ENCODE peak calls at places on chromosome 14, in ten cellular contexts. T is neural crest cell, K is astrocyte, A is heart right ventricle, S is HepG2, E is cardiac fibroblast, L is Caco-2, I is GM13977, P is B cell, Y is GM06990. N is an unnamed sample.

GRCh38 chr14:20757963-20758362 is 10.2 kb upstream of the EDDM3B start:
- DNase-seq in T (no peak), K (no peak), A (peak; percentile 34), S (no peak), E (no peak), L (peak; percentile 18), I (peak; percentile 25), P (peak; percentile 27), Y (no peak), N (no peak)

GRCh38 chr14:64038857-64039542 is 186.2 kb downstream of the SYNE2 start:
- DNase-seq in T (no peak), K (no peak), A (no peak), S (no peak), E (peak; percentile 28), L (no peak), I (no peak), P (no peak), Y (no peak), N (no peak)

GRCh38 chr14:99846808-99847207 is 53.6 kb downstream of the EML1 start:
- DNase-seq in T (no peak), K (no peak), A (no peak), S (no peak), E (no peak), L (no peak), I (no peak), P (no peak), Y (no peak), N (no peak)

GRCh38 chr14:92704036-92704804 is 44.2 kb downstream of the LGMN start:
- DNase-seq in T (no peak), K (no peak), A (no peak), S (no peak), E (no peak), L (no peak), I (peak; percentile 74), P (peak; percentile 68), Y (peak; percentile 83), N (no peak)

GRCh38 chr14:105313381-105314286 is 914 bp upstream of the PACS2 start:
- DNase-seq in T (peak; percentile 35), K (no peak), A (no peak), S (no peak), E (no peak), L (peak; percentile 46), I (no peak), P (peak; percentile 68), Y (no peak), N (no peak)

GRCh38 chr14:91904956-91905645 is 37.8 kb upstream of the TC2N start:
- DNase-seq in T (no peak), K (no peak), A (no peak), S (no peak), E (no peak), L (no peak), I (no peak), P (no peak), Y (no peak), N (no peak)

GRCh38 chr14:99426796-99427346 is 53.8 kb downstream of the SETD3 start:
- DNase-seq in T (no peak), K (no peak), A (no peak), S (no peak), E (no peak), L (no peak), I (no peak), P (no peak), Y (no peak), N (no peak)

GRCh38 chr14:58805057-58805456 is 167.3 kb downstream of the DACT1 start:
- DNase-seq in T (no peak), K (peak; percentile 82), A (no peak), S (no peak), E (peak; percentile 55), L (no peak), I (no peak), P (no peak), Y (no peak), N (no peak)

GRCh38 chr14:73949752-73950734 is at the start of the genes COQ6 and FAM161B:
- DNase-seq in T (peak; percentile 81), K (peak; percentile 94), A (peak; percentile 96), S (peak; percentile 95), E (peak; percentile 97), L (peak; percentile 96), I (peak; percentile 90), P (peak; percentile 83), Y (peak; percentile 93), N (peak; percentile 76)
- TF ChIP-seq CTCF in T (peak; percentile 18), K (no peak), A (no peak), S (peak; percentile 55), E (no peak), L (peak; percentile 13), I (peak; percentile 41), P (peak; percentile 11), Y (peak; percentile 31), N (no peak)

GRCh38 chr14:31326111-31326510 is 94.2 kb downstream of the HEATR5A start:
- DNase-seq in T (no peak), K (peak; percentile 4), A (no peak), S (peak; percentile 26), E (peak; percentile 30), L (no peak), I (no peak), P (no peak), Y (no peak), N (no peak)
- TF ChIP-seq CTCF in T (no peak), K (no peak), A (no peak), S (peak; percentile 59), E (no peak), L (no peak), I (no peak), P (no peak), Y (no peak), N (no peak)

GRCh38 chr14:22549304-22549962 is 39.6 kb downstream of the DAD1 start:
- DNase-seq in T (no peak), K (no peak), A (no peak), S (no peak), E (no peak), L (no peak), I (no peak), P (no peak), Y (no peak), N (no peak)

GRCh38 chr14:22547309-22547947 is 41.6 kb downstream of the DAD1 start:
- DNase-seq in T (no peak), K (no peak), A (peak; percentile 54), S (no peak), E (no peak), L (no peak), I (no peak), P (no peak), Y (no peak), N (no peak)

GRCh38 chr14:22546722-22547071 is 42.3 kb downstream of the DAD1 start:
- DNase-seq in T (no peak), K (no peak), A (no peak), S (no peak), E (no peak), L (no peak), I (no peak), P (no peak), Y (no peak), N (no peak)

GRCh38 chr14:22549981-22550670 is 38.9 kb downstream of the DAD1 start:
- DNase-seq in T (no peak), K (peak; percentile 74), A (no peak), S (no peak), E (peak; percentile 42), L (no peak), I (peak; percentile 58), P (no peak), Y (peak; percentile 80), N (no peak)

DNA sequence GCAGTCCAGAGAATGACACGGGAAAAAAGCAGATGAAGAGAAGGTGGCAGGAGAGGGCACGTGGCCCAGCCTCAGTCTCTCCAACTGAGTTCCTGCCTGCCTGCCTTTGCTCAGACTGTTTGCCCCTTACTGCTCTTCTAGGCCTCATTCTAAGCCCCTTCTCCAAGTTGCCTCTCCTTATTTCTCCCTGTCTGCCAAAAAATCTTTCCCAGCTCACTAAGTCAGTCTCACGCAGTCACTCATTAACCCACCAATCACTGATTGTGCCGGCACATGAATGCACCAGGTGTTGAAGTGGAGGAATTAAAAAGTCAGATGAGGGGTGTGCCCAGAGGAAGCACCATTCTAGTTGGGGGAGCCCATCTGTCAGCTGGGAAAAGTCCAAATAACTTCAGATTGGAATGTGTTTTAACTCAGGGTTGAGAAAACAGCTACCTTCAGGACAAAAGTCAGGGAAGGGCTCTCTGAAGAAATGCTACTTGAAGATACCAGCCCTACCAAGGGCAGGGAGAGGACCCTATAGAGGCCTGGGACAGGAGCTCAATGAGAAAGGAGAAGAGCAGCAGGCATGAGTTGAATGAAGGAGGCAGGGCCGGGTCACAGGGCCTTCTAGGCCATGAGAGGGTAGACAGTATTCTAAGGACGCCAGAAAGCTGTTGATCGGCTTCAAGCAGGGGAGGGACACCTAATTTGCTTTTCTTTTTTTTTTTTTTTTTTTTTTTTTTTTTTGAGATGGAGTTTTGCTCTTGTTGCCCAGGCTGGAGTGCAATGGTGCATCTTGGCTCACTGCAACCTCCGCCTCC is 40.9 kb downstream of the DAD1 start:
- DNase-seq in T (no peak), K (no peak), A (no peak), S (no peak), E (no peak), L (peak; percentile 56), I (no peak), P (no peak), Y (no peak), N (no peak)
- TF ChIP-seq CTCF in T (no peak), K (no peak), A (no peak), S (no peak), E (no peak), L (no peak), I (no peak), P (no peak), Y (no peak), N (no peak)

GRCh38 chr14:67941456-67942018 is 122.0 kb downstream of the RAD51B start:
- DNase-seq in T (peak; percentile 2), K (peak; percentile 33), A (peak; percentile 8), S (peak; percentile 26), E (peak; percentile 62), L (no peak), I (no peak), P (no peak), Y (no peak), N (no peak)

GRCh38 chr14:67940476-67940875 is 120.9 kb downstream of the RAD51B start:
- DNase-seq in T (no peak), K (peak; percentile 8), A (no peak), S (peak; percentile 27), E (peak; percentile 90), L (peak; percentile 10), I (no peak), P (no peak), Y (no peak), N (no peak)

GRCh38 chr14:67942311-67942710 is 122.7 kb downstream of the RAD51B start:
- DNase-seq in T (no peak), K (no peak), A (no peak), S (no peak), E (peak; percentile 71), L (no peak), I (no peak), P (no peak), Y (no peak), N (no peak)

GRCh38 chr14:67938046-67938445 is 118.5 kb downstream of the RAD51B start:
- DNase-seq in T (no peak), K (no peak), A (no peak), S (no peak), E (no peak), L (no peak), I (no peak), P (no peak), Y (no peak), N (no peak)

DNA sequence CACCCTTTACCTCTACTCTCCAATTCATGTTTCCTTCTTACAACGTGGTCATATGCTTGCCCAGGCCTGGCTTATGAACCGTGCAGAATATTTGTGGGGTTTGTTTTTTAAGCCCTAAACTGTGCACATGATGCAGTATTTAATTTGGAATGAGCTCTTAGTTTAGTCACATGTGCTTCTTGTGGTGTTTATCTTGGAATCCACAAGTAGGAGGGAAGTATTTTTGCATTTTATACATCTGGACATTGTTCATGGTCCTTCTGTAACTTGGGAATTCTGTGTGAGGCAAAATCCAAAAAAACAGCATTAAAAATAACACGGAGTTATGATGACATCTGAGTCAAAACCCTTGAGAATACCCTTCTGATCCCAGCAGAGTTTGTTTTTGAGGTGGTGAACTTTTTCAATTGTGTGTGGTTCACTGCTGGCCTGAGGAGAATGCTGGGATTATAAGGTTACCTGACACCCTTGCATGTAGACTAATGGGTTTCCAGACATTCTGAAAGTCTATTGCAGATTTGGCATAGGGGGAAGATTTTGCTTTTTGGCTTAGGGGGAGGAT is 121.4 kb downstream of the RAD51B start:
- DNase-seq in T (no peak), K (peak; percentile 94), A (peak; percentile 13), S (no peak), E (peak; percentile 96), L (no peak), I (no peak), P (no peak), Y (no peak), N (no peak)
- TF ChIP-seq CTCF in T (no peak), K (no peak), A (no peak), S (no peak), E (no peak), L (no peak), I (no peak), P (no peak), Y (peak; percentile 1), N (no peak)

N was measured in omental fat pad.